ENCODE peak calls at places on chromosomes 5 and 9, in five cellular contexts. One of them, this sample, is unnamed.

GRCh38 chr5:126594676-126595485 is at the start of gene ALDH7A1:
- DNase-seq in IMR-90: no peak
- DNase-seq in mesenchymal stem cell: peak; percentile 94
- DNase-seq in HCT116: peak; percentile 83
- DNase-seq in endothelial cell of umbilical vein: peak; percentile 96
- DNase-seq in this sample: peak; percentile 89

GRCh38 chr5:72015103-72015548 is 92.1 kb upstream of the MAP1B start:
- DNase-seq in endothelial cell of umbilical vein: no peak
- DNase-seq in mesenchymal stem cell: peak; percentile 36
- DNase-seq in HCT116: peak; percentile 93
- DNase-seq in IMR-90: peak; percentile 56
- DNase-seq in this sample: peak; percentile 44

GRCh38 chr5:1515921-1516571 is 7.7 kb downstream of the LPCAT1 start:
- DNase-seq in IMR-90: peak; percentile 55
- DNase-seq in HCT116: peak; percentile 92
- DNase-seq in mesenchymal stem cell: peak; percentile 65
- DNase-seq in endothelial cell of umbilical vein: no peak
- DNase-seq in this sample: peak; percentile 63

GRCh38 chr9:123568691-123569342 is 212.8 kb downstream of the CRB2 start:
- DNase-seq in IMR-90: peak; percentile 50
- DNase-seq in mesenchymal stem cell: no peak
- DNase-seq in endothelial cell of umbilical vein: peak; percentile 68
- DNase-seq in HCT116: no peak
- DNase-seq in this sample: peak; percentile 50

GRCh38 chr9:136204838-136205706 is at the start of gene LHX3:
- DNase-seq in mesenchymal stem cell: peak; percentile 32
- DNase-seq in HCT116: no peak
- DNase-seq in IMR-90: no peak
- DNase-seq in endothelial cell of umbilical vein: peak; percentile 9
- DNase-seq in this sample: peak; percentile 57

GRCh38 chr9:123834907-123835562 is 94.9 kb downstream of the DENND1A start:
- DNase-seq in mesenchymal stem cell: peak; percentile 48
- DNase-seq in HCT116: no peak
- DNase-seq in endothelial cell of umbilical vein: peak; percentile 46
- DNase-seq in IMR-90: peak; percentile 29
- DNase-seq in this sample: peak; percentile 45

GRCh38 chr9:82404484-82405280 is 416.1 kb downstream of the SPATA31D1 start:
- DNase-seq in HCT116: no peak
- DNase-seq in IMR-90: peak; percentile 64
- DNase-seq in endothelial cell of umbilical vein: no peak
- DNase-seq in mesenchymal stem cell: peak; percentile 50
- DNase-seq in this sample: peak; percentile 40

GRCh38 chr5:6302099-6302498 is 76.2 kb downstream of the MED10 start:
- DNase-seq in endothelial cell of umbilical vein: no peak
- DNase-seq in HCT116: no peak
- DNase-seq in mesenchymal stem cell: no peak
- DNase-seq in IMR-90: no peak
- DNase-seq in this sample: no peak

GRCh38 chr5:44983006-44983405 is 174.3 kb downstream of the MRPS30 start:
- DNase-seq in mesenchymal stem cell: no peak
- DNase-seq in HCT116: peak; percentile 33
- DNase-seq in endothelial cell of umbilical vein: no peak
- DNase-seq in IMR-90: no peak
- DNase-seq in this sample: no peak

GRCh38 chr9:114282507-114282906 is 40.4 kb upstream of the ORM1 start:
- DNase-seq in IMR-90: no peak
- DNase-seq in HCT116: no peak
- DNase-seq in mesenchymal stem cell: no peak
- DNase-seq in endothelial cell of umbilical vein: no peak
- DNase-seq in this sample: no peak

GRCh38 chr9:3173374-3173773 is 329.5 kb upstream of the PUM3 start:
- DNase-seq in HCT116: no peak
- DNase-seq in endothelial cell of umbilical vein: no peak
- DNase-seq in IMR-90: no peak
- DNase-seq in mesenchymal stem cell: no peak
- DNase-seq in this sample: no peak

GRCh38 chr9:2169035-2169434 is 153.9 kb downstream of the SMARCA2 start:
- DNase-seq in mesenchymal stem cell: no peak
- DNase-seq in HCT116: no peak
- DNase-seq in IMR-90: no peak
- DNase-seq in endothelial cell of umbilical vein: no peak
- DNase-seq in this sample: no peak

GRCh38 chr5:1792842-1793266 is 6.8 kb downstream of the MRPL36 start:
- DNase-seq in HCT116: no peak
- DNase-seq in endothelial cell of umbilical vein: peak; percentile 75
- DNase-seq in mesenchymal stem cell: peak; percentile 89
- DNase-seq in IMR-90: peak; percentile 92
- DNase-seq in this sample: peak; percentile 80

GRCh38 chr5:147037517-147038205 is 159.1 kb upstream of the PPP2R2B start:
- DNase-seq in mesenchymal stem cell: peak; percentile 66
- DNase-seq in HCT116: peak; percentile 31
- DNase-seq in endothelial cell of umbilical vein: peak; percentile 13
- DNase-seq in IMR-90: peak; percentile 20
- DNase-seq in this sample: peak; percentile 85

GRCh38 chr5:169270827-169271226 is 30.1 kb downstream of the SLIT3 start:
- DNase-seq in IMR-90: no peak
- DNase-seq in mesenchymal stem cell: no peak
- DNase-seq in endothelial cell of umbilical vein: no peak
- DNase-seq in HCT116: no peak
- DNase-seq in this sample: no peak

GRCh38 chr5:167964529-167964928 is 326.9 kb upstream of the WWC1 start:
- DNase-seq in mesenchymal stem cell: peak; percentile 33
- DNase-seq in HCT116: no peak
- DNase-seq in IMR-90: no peak
- DNase-seq in endothelial cell of umbilical vein: no peak
- DNase-seq in this sample: peak; percentile 34

GRCh38 chr9:22052376-22052945 is 43.4 kb upstream of the CDKN2B start:
- DNase-seq in endothelial cell of umbilical vein: peak; percentile 94
- DNase-seq in mesenchymal stem cell: peak; percentile 95
- DNase-seq in HCT116: peak; percentile 75
- DNase-seq in IMR-90: peak; percentile 99
- DNase-seq in this sample: peak; percentile 88

GRCh38 chr5:145680169-145680568 is 155.0 kb downstream of the PRELID2 start:
- DNase-seq in endothelial cell of umbilical vein: no peak
- DNase-seq in IMR-90: no peak
- DNase-seq in mesenchymal stem cell: no peak
- DNase-seq in HCT116: no peak
- DNase-seq in this sample: no peak

GRCh38 chr9:134987906-134988700 is 70.4 kb upstream of the FCN1 start:
- DNase-seq in mesenchymal stem cell: no peak
- DNase-seq in IMR-90: no peak
- DNase-seq in endothelial cell of umbilical vein: no peak
- DNase-seq in HCT116: no peak
- DNase-seq in this sample: no peak

GRCh38 chr5:33612386-33612785 is 171.6 kb downstream of the TARS1 start:
- DNase-seq in endothelial cell of umbilical vein: no peak
- DNase-seq in IMR-90: peak; percentile 79
- DNase-seq in mesenchymal stem cell: peak; percentile 15
- DNase-seq in HCT116: no peak
- DNase-seq in this sample: peak; percentile 83

GRCh38 chr5:30436718-30437117 is 756.8 kb upstream of the CDH6 start:
- DNase-seq in endothelial cell of umbilical vein: no peak
- DNase-seq in IMR-90: no peak
- DNase-seq in HCT116: no peak
- DNase-seq in mesenchymal stem cell: no peak
- DNase-seq in this sample: no peak

GRCh38 chr5:176319827-176320554 is 41.6 kb downstream of the KIAA1191 start:
- DNase-seq in IMR-90: peak; percentile 6
- DNase-seq in HCT116: peak; percentile 10
- DNase-seq in endothelial cell of umbilical vein: no peak
- DNase-seq in mesenchymal stem cell: peak; percentile 14
- DNase-seq in this sample: peak; percentile 22

GRCh38 chr5:96868603-96869371 is 7.5 kb upstream of the ERAP2 start:
- DNase-seq in endothelial cell of umbilical vein: peak; percentile 70
- DNase-seq in mesenchymal stem cell: peak; percentile 72
- DNase-seq in IMR-90: peak; percentile 82
- DNase-seq in HCT116: peak; percentile 57
- DNase-seq in this sample: peak; percentile 84

GRCh38 chr5:67268233-67269011 is 71.8 kb upstream of the CD180 start:
- DNase-seq in endothelial cell of umbilical vein: peak; percentile 84
- DNase-seq in mesenchymal stem cell: peak; percentile 96
- DNase-seq in IMR-90: peak; percentile 95
- DNase-seq in HCT116: no peak
- DNase-seq in this sample: peak; percentile 82

GRCh38 chr5:150599917-150600511 is 40.4 kb upstream of the SYNPO start:
- DNase-seq in IMR-90: peak; percentile 86
- DNase-seq in HCT116: no peak
- DNase-seq in mesenchymal stem cell: peak; percentile 86
- DNase-seq in endothelial cell of umbilical vein: peak; percentile 93
- DNase-seq in this sample: peak; percentile 55

GRCh38 chr5:158463971-158464370 is 605.0 kb upstream of the CLINT1 start:
- DNase-seq in IMR-90: peak; percentile 10
- DNase-seq in HCT116: no peak
- DNase-seq in mesenchymal stem cell: no peak
- DNase-seq in endothelial cell of umbilical vein: no peak
- DNase-seq in this sample: peak; percentile 89

GRCh38 chr5:2917093-2917492 is 165.6 kb upstream of the IRX2 start:
- DNase-seq in IMR-90: no peak
- DNase-seq in mesenchymal stem cell: no peak
- DNase-seq in endothelial cell of umbilical vein: no peak
- DNase-seq in HCT116: no peak
- DNase-seq in this sample: no peak
- H3K9me3 ChIP-seq in IMR-90: peaks cover 49% of the 10 kb centered on the region
- H3K9me3 ChIP-seq in mesenchymal stem cell: peaks cover 8% of the 10 kb centered on the region
- H3K9me3 ChIP-seq in endothelial cell of umbilical vein: no peaks in the 10 kb centered on the region
- H3K9me3 ChIP-seq in HCT116: peaks cover 14% of the 10 kb centered on the region
- H3K9me3 ChIP-seq in this sample: no peaks in the 10 kb centered on the region

GRCh38 chr9:98808411-98808815 is 943 bp downstream of the GALNT12 start:
- DNase-seq in HCT116: no peak
- DNase-seq in mesenchymal stem cell: no peak
- DNase-seq in endothelial cell of umbilical vein: no peak
- DNase-seq in IMR-90: no peak
- DNase-seq in this sample: peak; percentile 13
- H2AFZ ChIP-seq in HCT116: no peak overlapping the region
- H2AFZ ChIP-seq in mesenchymal stem cell: no peak overlapping the region
- H2AFZ ChIP-seq in endothelial cell of umbilical vein: peak overlapping the region; percentile 24
- H2AFZ ChIP-seq in IMR-90: peak overlapping the region; percentile 90
- H2AFZ ChIP-seq in this sample: peak overlapping the region; percentile 78

DNA sequence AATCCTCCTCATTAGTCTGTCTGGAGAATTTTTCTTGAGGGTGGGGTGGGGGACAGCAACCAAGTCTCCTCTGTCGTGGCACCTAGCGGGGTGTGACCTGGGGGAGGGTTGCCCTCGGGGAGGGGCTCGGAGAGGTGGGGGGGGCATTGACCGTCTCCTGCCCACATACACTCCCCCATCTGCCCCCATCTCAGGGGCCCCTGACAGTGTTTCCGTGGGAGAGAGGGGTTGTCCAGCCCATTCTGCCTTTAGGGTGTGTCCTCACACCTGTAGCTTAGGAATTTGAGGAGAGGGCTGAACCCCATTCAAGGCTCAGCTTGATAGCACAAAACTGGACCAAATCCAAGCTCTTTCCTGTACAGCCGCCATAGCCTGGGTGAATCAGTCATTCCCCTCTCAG is 5.9 kb upstream of the CXXC5 start:
- DNase-seq in HCT116: no peak
- DNase-seq in mesenchymal stem cell: no peak
- DNase-seq in IMR-90: no peak
- DNase-seq in endothelial cell of umbilical vein: no peak
- DNase-seq in this sample: no peak
- H3K27ac ChIP-seq in HCT116: no peak overlapping the region
- H3K27ac ChIP-seq in mesenchymal stem cell: no peak overlapping the region
- H3K27ac ChIP-seq in IMR-90: no peak overlapping the region
- H3K27ac ChIP-seq in endothelial cell of umbilical vein: no peak overlapping the region
- H3K27ac ChIP-seq in this sample: no peak overlapping the region

GRCh38 chr9:126722922-126723806 is 81.7 kb upstream of the ZBTB43 start:
- DNase-seq in HCT116: no peak
- DNase-seq in mesenchymal stem cell: peak; percentile 22
- DNase-seq in endothelial cell of umbilical vein: no peak
- DNase-seq in IMR-90: no peak
- DNase-seq in this sample: peak; percentile 22
- H3K9me3 ChIP-seq in HCT116: no peaks in the 10 kb centered on the region
- H3K9me3 ChIP-seq in mesenchymal stem cell: no peaks in the 10 kb centered on the region
- H3K9me3 ChIP-seq in endothelial cell of umbilical vein: no peaks in the 10 kb centered on the region
- H3K9me3 ChIP-seq in IMR-90: no peaks in the 10 kb centered on the region
- H3K9me3 ChIP-seq in this sample: no peaks in the 10 kb centered on the region

GRCh38 chr9:14203366-14204056 is 110.4 kb downstream of the NFIB start:
- DNase-seq in mesenchymal stem cell: no peak
- DNase-seq in endothelial cell of umbilical vein: peak; percentile 88
- DNase-seq in HCT116: no peak
- DNase-seq in IMR-90: no peak
- DNase-seq in this sample: peak; percentile 37
- H2AFZ ChIP-seq in mesenchymal stem cell: no peak overlapping the region
- H2AFZ ChIP-seq in endothelial cell of umbilical vein: peak overlapping the region; percentile 77
- H2AFZ ChIP-seq in HCT116: no peak overlapping the region
- H2AFZ ChIP-seq in IMR-90: peak overlapping the region; percentile 85
- H2AFZ ChIP-seq in this sample: peak overlapping the region; percentile 57

This sample was measured in GM23248.